ENCODE peak calls at places on chromosomes 11 and 22, in ten cellular contexts. V, I, Q, P, L, W, R, D, T and Y are unnamed samples.

GRCh38 chr22:39528080-39528661 is 4.4 kb downstream of the RPS19BP1 start:
- DNase-seq in V (no peak), I (no peak), Q (no peak), P (peak), L (no peak), W (no peak), R (peak), D (peak), T (no peak), Y (no peak)

GRCh38 chr11:36292311-36292722 is 3.1 kb upstream of the COMMD9 start:
- DNase-seq in V (no peak), I (no peak), Q (no peak), P (no peak), L (no peak), W (peak), R (peak), D (peak), T (no peak), Y (peak)

GRCh38 chr22:41831828-41832552 is 915 bp upstream of the SREBF2 start:
- DNase-seq in V (no peak), I (no peak), Q (no peak), P (no peak), L (no peak), W (no peak), R (no peak), D (no peak), T (peak), Y (no peak)

GRCh38 chr22:35727436-35727835 is 9.8 kb downstream of the APOL5 start:
- DNase-seq in V (peak), I (no peak), Q (no peak), P (no peak), L (no peak), W (no peak), R (no peak), D (no peak), T (no peak), Y (no peak)

GRCh38 chr11:112437096-112437495 is 176.4 kb upstream of the PLET1 start:
- DNase-seq in V (no peak), I (no peak), Q (no peak), P (no peak), L (no peak), W (no peak), R (no peak), D (no peak), T (no peak), Y (no peak)

GRCh38 chr11:35742707-35743454 is 80.3 kb downstream of the TRIM44 start:
- DNase-seq in V (no peak), I (no peak), Q (no peak), P (no peak), L (no peak), W (no peak), R (peak), D (no peak), T (no peak), Y (no peak)

GRCh38 chr11:65419460-65419772 is 3.2 kb upstream of the NEAT1 start:
- DNase-seq in V (no peak), I (no peak), Q (no peak), P (peak), L (no peak), W (no peak), R (no peak), D (no peak), T (no peak), Y (no peak)

GRCh38 chr22:17268501-17269223 is 49.4 kb upstream of the ADA2 start:
- DNase-seq in V (no peak), I (no peak), Q (no peak), P (no peak), L (no peak), W (no peak), R (no peak), D (no peak), T (no peak), Y (no peak)

GRCh38 chr11:61541568-61541967 is 33.0 kb downstream of the LRRC10B start:
- DNase-seq in V (no peak), I (no peak), Q (no peak), P (no peak), L (no peak), W (no peak), R (no peak), D (peak), T (peak), Y (no peak)

GRCh38 chr11:62555464-62556092 is 9.0 kb upstream of the AHNAK start:
- DNase-seq in V (no peak), I (no peak), Q (no peak), P (no peak), L (no peak), W (no peak), R (no peak), D (peak), T (no peak), Y (no peak)

GRCh38 chr11:78341841-78342240 is 75.8 kb downstream of the GAB2 start:
- DNase-seq in V (no peak), I (peak), Q (no peak), P (no peak), L (no peak), W (no peak), R (no peak), D (no peak), T (no peak), Y (no peak)

GRCh38 chr11:66327171-66328035 is 8.8 kb downstream of the RIN1 start:
- DNase-seq in V (no peak), I (no peak), Q (no peak), P (peak), L (no peak), W (no peak), R (no peak), D (peak), T (peak), Y (no peak)

GRCh38 chr11:63503492-63503891 is 2.4 kb upstream of the LGALS12 start:
- DNase-seq in V (no peak), I (no peak), Q (no peak), P (no peak), L (no peak), W (no peak), R (no peak), D (no peak), T (no peak), Y (no peak)

GRCh38 chr11:114200351-114200750 is 95.8 kb upstream of the NNMT start:
- DNase-seq in V (no peak), I (no peak), Q (no peak), P (no peak), L (no peak), W (no peak), R (no peak), D (no peak), T (no peak), Y (no peak)

GRCh38 chr11:114178656-114179055 is 117.5 kb upstream of the NNMT start:
- DNase-seq in V (peak), I (no peak), Q (no peak), P (no peak), L (no peak), W (no peak), R (no peak), D (no peak), T (no peak), Y (no peak)

GRCh38 chr11:128920651-128921050 is 22.0 kb downstream of the TP53AIP1 start:
- DNase-seq in V (no peak), I (no peak), Q (no peak), P (no peak), L (no peak), W (no peak), R (no peak), D (no peak), T (no peak), Y (no peak)

GRCh38 chr22:45996241-45997076 is 19.5 kb upstream of the WNT7B start:
- DNase-seq in V (peak), I (no peak), Q (no peak), P (peak), L (no peak), W (no peak), R (no peak), D (peak), T (no peak), Y (no peak)